ENCODE peak calls at places on chromosome 22, in nine cellular contexts. D, J, G, S, T, R, C, B and E are unnamed samples.

GRCh38 chr22:46512683-46513082 is 24.7 kb downstream of the CELSR1 start:
- DNase-seq in D (no peak), J (no peak), G (no peak), S (no peak), T (no peak), R (no peak), C (no peak), B (no peak), E (no peak)

GRCh38 chr22:35409783-35410662 is 10.1 kb downstream of the MCM5 start:
- DNase-seq in D (peak; percentile 28), J (no peak), G (no peak), S (peak; percentile 95), T (no peak), R (no peak), C (no peak), B (peak; percentile 64), E (peak; percentile 96)

GRCh38 chr22:44555597-44555996 is 57.6 kb upstream of the RTL6 start:
- DNase-seq in D (no peak), J (no peak), G (no peak), S (no peak), T (no peak), R (no peak), C (no peak), B (no peak), E (no peak)

GRCh38 chr22:28560005-28560742 is 119.5 kb downstream of the TTC28 start:
- DNase-seq in D (no peak), J (no peak), G (peak; percentile 19), S (no peak), T (peak; percentile 50), R (peak; percentile 64), C (no peak), B (no peak), E (no peak)

GRCh38 chr22:42388130-42388797 is 43.9 kb downstream of the NFAM1 start:
- DNase-seq in D (no peak), J (no peak), G (peak; percentile 50), S (peak; percentile 44), T (no peak), R (no peak), C (no peak), B (no peak), E (no peak)

GRCh38 chr22:41028841-41029240 is 63.6 kb upstream of the EP300 start:
- DNase-seq in D (no peak), J (no peak), G (no peak), S (no peak), T (peak; percentile 77), R (peak; percentile 95), C (no peak), B (no peak), E (no peak)

GRCh38 chr22:42719656-42720262 is 911 bp downstream of the A4GALT start:
- DNase-seq in D (no peak), J (no peak), G (peak; percentile 32), S (no peak), T (no peak), R (no peak), C (no peak), B (no peak), E (no peak)

GRCh38 chr22:48198489-48199459 is 1436.3 kb downstream of the TBC1D22A start:
- DNase-seq in D (no peak), J (no peak), G (no peak), S (no peak), T (no peak), R (no peak), C (no peak), B (no peak), E (no peak)

GRCh38 chr22:39103431-39103830 is 6.4 kb downstream of the APOBEC3H start:
- DNase-seq in D (no peak), J (no peak), G (no peak), S (no peak), T (no peak), R (no peak), C (no peak), B (no peak), E (no peak)

GRCh38 chr22:46612904-46613605 is 7.1 kb upstream of the GRAMD4 start:
- DNase-seq in D (no peak), J (no peak), G (no peak), S (no peak), T (no peak), R (no peak), C (no peak), B (no peak), E (no peak)